ENCODE peak calls at places on chromosomes 3 and 15, in four cellular contexts. C, H, A and T are unnamed samples.

GRCh38 chr3:11118181-11118682 is 36.1 kb upstream of the HRH1 start:
- DNase-seq in C (no peak), H (no peak), A (no peak), T (no peak)

GRCh38 chr15:58457466-58457965 is 25.7 kb downstream of the LIPC start:
- DNase-seq in C (no peak), H (no peak), A (no peak), T (peak)

GRCh38 chr3:36132214-36132613 is 248.1 kb upstream of the STAC start:
- DNase-seq in C (no peak), H (no peak), A (no peak), T (no peak)

GRCh38 chr3:135992072-135992471 is 26.5 kb downstream of the PPP2R3A start:
- DNase-seq in C (no peak), H (no peak), A (no peak), T (peak)

GRCh38 chr15:63111481-63111880 is 10.2 kb upstream of the LACTB start:
- DNase-seq in C (no peak), H (no peak), A (no peak), T (no peak)

GRCh38 chr3:12553921-12554391 is 2.9 kb upstream of the MKRN2 start:
- DNase-seq in C (no peak), H (peak), A (no peak), T (no peak)

GRCh38 chr3:58005662-58006061 is 2.6 kb upstream of the FLNB start:
- DNase-seq in C (no peak), H (no peak), A (no peak), T (peak)

GRCh38 chr3:149247929-149248691 is 26.5 kb upstream of the CP start:
- DNase-seq in C (no peak), H (peak), A (no peak), T (no peak)

GRCh38 chr15:84703808-84704207 is 12.1 kb downstream of the SEC11A start:
- DNase-seq in C (no peak), H (no peak), A (no peak), T (no peak)

GRCh38 chr15:42679285-42680141 is 57.4 kb downstream of the CDAN1 start:
- DNase-seq in C (no peak), H (no peak), A (no peak), T (peak)

GRCh38 chr15:57220220-57220619 is 156.1 kb upstream of the CGNL1 start:
- DNase-seq in C (no peak), H (no peak), A (no peak), T (no peak)

GRCh38 chr15:77538011-77538410 is 94.7 kb downstream of the LINGO1 start:
- DNase-seq in C (no peak), H (peak), A (no peak), T (no peak)

DNA sequence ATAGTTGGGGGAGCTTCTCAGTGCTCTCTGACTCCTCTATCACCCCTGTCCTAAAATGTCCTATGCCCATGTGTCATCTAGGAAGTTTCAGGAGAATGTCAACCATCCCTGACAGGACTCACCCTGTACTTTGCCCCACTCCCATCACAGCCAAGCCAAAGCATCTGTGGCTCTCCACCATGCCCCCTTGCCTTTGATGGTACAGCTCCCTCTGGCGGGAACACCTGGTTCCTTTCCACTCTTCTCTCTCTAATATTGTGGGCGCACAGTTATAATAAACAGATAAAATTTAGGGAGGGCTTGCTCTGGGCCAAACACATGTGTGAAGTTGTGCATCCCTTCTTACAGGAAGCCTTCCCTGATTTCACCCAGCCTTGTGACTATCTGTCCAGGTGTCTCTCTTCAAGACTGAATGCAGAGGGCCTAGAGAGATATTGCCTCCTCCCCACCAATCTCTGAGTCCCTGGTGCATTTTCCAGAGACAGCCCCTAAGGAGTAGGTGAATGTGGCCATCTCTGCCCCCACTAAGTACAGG is 62.8 kb downstream of the ISG20 start:
- DNase-seq in C (no peak), H (peak), A (no peak), T (no peak)
- TF ChIP-seq CTCF in C (no peak), H (peak), A (peak), T (peak)

DNA sequence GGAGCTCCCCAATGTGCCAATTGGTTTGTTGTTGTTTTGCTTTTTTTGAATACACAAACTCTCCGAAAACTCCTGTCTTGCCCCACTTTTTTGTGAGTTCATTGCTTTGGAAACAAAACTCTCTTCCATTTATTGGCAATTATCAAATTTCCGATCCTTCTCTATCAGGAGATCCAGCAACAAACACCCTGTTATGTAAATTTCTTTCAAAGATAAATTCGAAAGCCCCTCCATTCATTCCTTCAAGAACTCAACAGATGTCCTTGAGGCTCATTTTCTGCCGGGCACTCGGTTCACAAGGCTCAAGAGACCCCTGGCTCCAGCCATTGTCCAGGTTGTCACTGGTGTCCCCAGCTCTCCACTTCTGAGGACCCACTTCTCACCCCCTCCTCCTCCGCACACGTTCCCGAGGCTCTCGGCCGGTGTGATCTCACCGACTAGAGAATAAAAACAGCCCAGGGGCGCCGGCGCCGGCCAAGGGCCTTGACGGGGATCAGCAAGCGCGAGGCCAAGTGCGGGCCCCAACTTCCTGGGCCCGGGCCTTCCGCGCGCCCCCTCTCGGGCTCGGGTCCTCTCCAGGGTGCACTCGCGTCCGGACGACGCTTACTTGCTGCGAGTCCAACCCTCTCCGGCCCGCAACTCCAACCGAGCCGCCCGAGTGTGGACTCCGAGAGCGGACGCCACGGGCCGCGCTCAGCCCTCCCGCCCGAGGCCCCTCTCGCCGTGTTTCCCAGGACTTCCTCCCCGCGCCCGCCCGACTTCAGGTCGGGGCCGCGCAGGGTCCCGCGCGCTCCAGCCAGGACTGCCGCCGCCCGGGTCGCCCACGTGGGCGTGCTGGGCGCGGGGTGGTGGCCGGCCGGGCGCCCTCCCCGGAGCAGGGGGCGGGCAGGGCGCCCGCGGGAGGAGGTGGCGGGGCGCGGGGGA is 533 bp upstream of the SMAD3 start:
- DNase-seq in C (no peak), H (no peak), A (peak), T (no peak)
- TF ChIP-seq CTCF in C (no peak), H (no peak), A (peak), T (peak)

DNA sequence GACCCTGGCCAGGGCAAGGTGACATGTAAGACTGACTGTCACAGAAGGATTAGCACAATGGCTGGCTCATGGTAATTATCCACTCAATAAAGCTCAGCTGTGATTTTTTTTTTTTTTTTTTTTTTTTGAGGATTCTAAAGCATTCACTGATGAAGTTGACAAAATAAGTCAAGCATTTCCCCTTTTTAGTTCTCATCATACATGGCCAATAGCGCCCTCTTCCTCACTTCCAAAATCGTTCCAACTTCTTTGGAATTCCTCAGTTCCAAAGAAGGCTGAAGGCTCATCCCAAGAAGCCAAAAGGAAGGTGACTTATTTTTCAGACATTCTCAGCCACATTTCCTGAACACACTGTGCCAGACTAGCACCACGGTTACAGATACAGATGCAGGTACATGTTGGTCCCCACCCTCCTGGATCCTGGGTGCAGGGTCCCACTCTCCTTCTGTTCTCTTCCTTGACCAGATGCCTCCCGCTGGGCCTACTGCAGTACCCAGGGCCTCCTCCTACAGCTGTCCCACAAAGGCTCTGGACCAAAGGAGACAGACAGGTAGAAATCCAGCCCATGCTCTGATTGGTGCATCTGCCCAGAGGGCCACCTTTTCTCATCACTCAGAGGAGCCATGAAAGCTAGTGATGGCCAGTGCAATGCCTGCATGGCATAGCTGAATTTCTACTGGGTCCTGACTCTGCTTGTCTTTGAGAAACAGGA is 202.6 kb downstream of the UACA start:
- DNase-seq in C (no peak), H (no peak), A (no peak), T (no peak)
- TF ChIP-seq CTCF in C (no peak), H (no peak), A (no peak), T (peak)

DNA sequence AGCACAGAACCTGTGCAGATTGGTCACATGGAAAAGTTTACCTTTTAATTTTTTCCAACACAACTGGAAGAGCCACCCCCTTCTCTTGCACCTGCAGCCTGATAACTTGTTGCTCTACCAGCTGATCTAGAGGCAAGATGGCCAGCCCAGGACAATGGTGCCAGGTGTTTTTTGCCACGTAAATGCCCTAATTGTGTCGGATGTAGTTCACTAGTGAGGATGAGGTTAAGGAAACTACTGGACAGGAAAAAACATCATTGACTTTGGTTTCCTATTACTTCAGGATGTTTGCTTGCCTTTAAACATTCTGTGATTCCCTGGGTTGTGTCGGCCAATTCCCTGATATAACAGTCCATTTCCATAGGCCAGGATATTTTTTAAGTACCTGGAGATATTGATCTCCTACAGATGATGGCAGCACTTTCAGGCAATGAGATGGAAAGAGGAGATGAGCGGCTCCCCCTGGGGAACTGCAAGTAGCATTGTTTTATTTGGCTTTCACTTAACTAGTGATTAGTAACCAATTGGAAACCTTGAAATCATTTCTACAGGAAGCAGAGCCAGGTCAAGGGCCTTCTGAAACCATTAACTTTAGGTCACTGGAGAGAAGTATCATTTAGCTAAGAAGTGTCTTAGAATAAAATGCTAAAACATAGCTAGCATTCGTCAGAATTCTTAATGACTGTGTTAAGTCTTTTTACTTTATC is 72.5 kb downstream of the OSBPL10 start:
- DNase-seq in C (no peak), H (no peak), A (no peak), T (no peak)
- TF ChIP-seq CTCF in C (no peak), H (peak), A (no peak), T (peak)